ENCODE peak calls at places on chromosomes 11 and 22, in seven cellular contexts. R is NCI-H774; T is activated naive CD8-positive, alpha-beta T cell treated with anti-CD3 and anti-CD28 coated beads, Interleukin-2, amount 50 U/mL, for 24 hours; G is AG20443; Z is GM12878; D is endothelial cell; K is MV-4-11. U is an unnamed sample.
A peak's percentile ranks its signal among the peaks of the same experiment; 100 is the strongest.

GRCh38 chr22:23898006-23898974 is 4.1 kb downstream of the MIF start:
- DNase-seq in Z (no peak), G (no peak), R (no peak), T (no peak), K (peak; percentile 46), D (no peak), U (peak; percentile 44)

GRCh38 chr11:94325681-94326080 is 21.3 kb downstream of the IZUMO1R start:
- DNase-seq in D (peak; percentile 76), G (peak; percentile 43), T (peak; percentile 53), R (no peak), K (no peak), Z (peak; percentile 9), U (no peak)

GRCh38 chr11:86151188-86152005 is 82.5 kb upstream of the PICALM start:
- DNase-seq in Z (no peak), K (peak; percentile 69), G (peak; percentile 26), R (no peak), T (no peak), D (no peak), U (peak; percentile 15)

GRCh38 chr11:30172872-30173271 is 57.9 kb upstream of the FSHB start:
- DNase-seq in K (no peak), T (no peak), R (no peak), Z (no peak), D (no peak), G (no peak), U (no peak)

GRCh38 chr11:19121646-19122045 is 4.7 kb downstream of the ZDHHC13 start:
- DNase-seq in K (no peak), D (no peak), T (no peak), R (no peak), G (no peak), Z (no peak), U (no peak)

GRCh38 chr22:37492428-37493344 is 6.5 kb upstream of the MFNG start:
- DNase-seq in D (peak; percentile 60), T (peak; percentile 66), G (peak; percentile 73), K (peak; percentile 78), R (no peak), Z (no peak), U (peak; percentile 4)

GRCh38 chr11:1926156-1927031 is 6.9 kb downstream of the TNNT3 start:
- DNase-seq in G (peak; percentile 7), R (no peak), K (no peak), Z (no peak), T (no peak), D (no peak), U (no peak)

GRCh38 chr11:103326070-103326794 is 217.0 kb downstream of the DYNC2H1 start:
- DNase-seq in R (peak; percentile 14), G (peak; percentile 89), K (peak; percentile 79), D (peak; percentile 65), T (peak; percentile 9), Z (peak; percentile 17), U (peak; percentile 95)

GRCh38 chr11:118275184-118275583 is 11.1 kb upstream of the MPZL2 start:
- DNase-seq in Z (no peak), R (no peak), T (no peak), D (no peak), G (no peak), K (no peak), U (no peak)

GRCh38 chr11:57364851-57365660 is 15.9 kb downstream of the PRG3 start:
- DNase-seq in G (no peak), D (no peak), Z (no peak), R (no peak), T (no peak), K (no peak), U (no peak)

GRCh38 chr11:73121692-73122091 is 20.4 kb downstream of the FCHSD2 start:
- DNase-seq in R (no peak), D (no peak), G (no peak), T (no peak), Z (no peak), K (no peak), U (no peak)

GRCh38 chr22:29251981-29252978 is 15.5 kb downstream of the RHBDD3 start:
- DNase-seq in T (no peak), K (no peak), R (no peak), G (no peak), Z (no peak), D (no peak), U (no peak)

GRCh38 chr11:67010296-67010905 is 12.5 kb upstream of the SYT12 start:
- DNase-seq in D (no peak), G (no peak), K (no peak), Z (no peak), R (no peak), T (no peak), U (no peak)

GRCh38 chr11:62324738-62325556 is 12.3 kb upstream of the ASRGL1 start:
- DNase-seq in T (peak; percentile 67), D (peak; percentile 87), R (no peak), K (peak; percentile 89), G (peak; percentile 77), Z (no peak), U (peak; percentile 54)

U was measured in GF-D8.